ENCODE peak calls at places on chromosome 19, in ten cellular contexts. U is adrenal gland, O is kidney epithelial cell, B is fibroblast of pulmonary artery, M is pancreas, H is astrocyte of the spinal cord, J is cardiac muscle cell, Y is lower leg skin, I is AG10803, K is foreskin fibroblast. S is an unnamed sample.

GRCh38 chr19:35318679-35319448 is 10.1 kb upstream of the CD22 start:
- DNase-seq in U (peak; percentile 100), O (peak; percentile 56), B (peak; percentile 76), M (no peak), H (peak; percentile 14), J (peak; percentile 58), Y (peak; percentile 84), I (peak; percentile 73), K (peak; percentile 90), S (peak; percentile 56)

GRCh38 chr19:46766569-46767317 is 20.5 kb upstream of the STRN4 start:
- DNase-seq in U (peak; percentile 51), O (no peak), B (no peak), M (peak; percentile 72), H (no peak), J (peak; percentile 47), Y (no peak), I (no peak), K (peak; percentile 39), S (no peak)

GRCh38 chr19:33501957-33502356 is 19.6 kb downstream of the PEPD start:
- DNase-seq in U (no peak), O (no peak), B (no peak), M (no peak), H (no peak), J (no peak), Y (no peak), I (no peak), K (no peak), S (no peak)

GRCh38 chr19:48121909-48122371 is 11.3 kb upstream of the PLA2G4C start:
- DNase-seq in U (peak; percentile 51), O (no peak), B (peak; percentile 54), M (no peak), H (peak; percentile 17), J (peak; percentile 33), Y (peak; percentile 40), I (no peak), K (peak; percentile 87), S (peak; percentile 41)

GRCh38 chr19:15379996-15380647 is 535 bp upstream of the AKAP8 start:
- DNase-seq in U (peak; percentile 59), O (no peak), B (peak; percentile 51), M (no peak), H (peak; percentile 34), J (peak; percentile 52), Y (peak; percentile 71), I (peak; percentile 37), K (peak; percentile 69), S (no peak)

GRCh38 chr19:55702131-55702627 is 27.2 kb downstream of the EPN1 start:
- DNase-seq in U (no peak), O (no peak), B (peak; percentile 66), M (no peak), H (no peak), J (peak; percentile 71), Y (no peak), I (no peak), K (no peak), S (no peak)

GRCh38 chr19:55069137-55069858 is 6.3 kb upstream of the RDH13 start:
- DNase-seq in U (no peak), O (no peak), B (peak; percentile 26), M (no peak), H (peak; percentile 30), J (peak; percentile 28), Y (no peak), I (no peak), K (peak; percentile 57), S (no peak)

GRCh38 chr19:35144600-35145436 is 1.8 kb downstream of the FXYD7 start:
- DNase-seq in U (no peak), O (no peak), B (no peak), M (no peak), H (no peak), J (peak; percentile 32), Y (no peak), I (no peak), K (no peak), S (no peak)

GRCh38 chr19:49400034-49400433 is 12.0 kb downstream of the KASH5 start:
- DNase-seq in U (no peak), O (no peak), B (no peak), M (no peak), H (no peak), J (peak; percentile 36), Y (no peak), I (peak; percentile 29), K (peak; percentile 39), S (no peak)

GRCh38 chr19:35122687-35123551 is 7.3 kb downstream of the FXYD3 start:
- DNase-seq in U (no peak), O (no peak), B (no peak), M (no peak), H (no peak), J (no peak), Y (no peak), I (no peak), K (no peak), S (no peak)

GRCh38 chr19:35882074-35882832 is 13.9 kb downstream of the APLP1 start:
- DNase-seq in U (no peak), O (no peak), B (peak; percentile 86), M (no peak), H (peak; percentile 72), J (peak; percentile 84), Y (peak; percentile 54), I (peak; percentile 83), K (peak; percentile 87), S (peak; percentile 63)

GRCh38 chr19:49442793-49443365 is 1.6 kb upstream of the SLC17A7 start:
- DNase-seq in U (peak; percentile 92), O (peak; percentile 29), B (peak; percentile 87), M (peak; percentile 89), H (peak; percentile 84), J (peak; percentile 91), Y (peak; percentile 96), I (peak; percentile 85), K (peak; percentile 92), S (peak; percentile 52)

GRCh38 chr19:30744741-30745475 is 372.7 kb downstream of the ZNF536 start:
- DNase-seq in U (no peak), O (no peak), B (no peak), M (no peak), H (no peak), J (no peak), Y (no peak), I (no peak), K (no peak), S (no peak)

GRCh38 chr19:723714-724113 is 15.0 kb downstream of the PALM start:
- DNase-seq in U (no peak), O (no peak), B (no peak), M (no peak), H (no peak), J (no peak), Y (no peak), I (no peak), K (no peak), S (no peak)
- TF ChIP-seq CTCF in U (no peak), O (no peak), B (no peak), M (no peak), H (no peak), J (no peak), Y (no peak), I (no peak), K (no peak), S (no peak)

GRCh38 chr19:9934132-9934950 is 2.0 kb downstream of the OLFM2 start:
- DNase-seq in U (peak; percentile 91), O (no peak), B (peak; percentile 73), M (peak; percentile 92), H (peak; percentile 53), J (peak; percentile 77), Y (peak; percentile 76), I (peak; percentile 55), K (peak; percentile 83), S (peak; percentile 42)

GRCh38 chr19:9936151-9937000 is at the start of gene OLFM2:
- DNase-seq in U (no peak), O (no peak), B (no peak), M (peak; percentile 69), H (no peak), J (no peak), Y (no peak), I (no peak), K (no peak), S (no peak)

GRCh38 chr19:9932835-9933234 is 3.5 kb downstream of the OLFM2 start:
- DNase-seq in U (no peak), O (no peak), B (no peak), M (no peak), H (no peak), J (no peak), Y (no peak), I (no peak), K (no peak), S (no peak)

GRCh38 chr19:9937001-9937411 is 691 bp upstream of the OLFM2 start:
- DNase-seq in U (no peak), O (no peak), B (no peak), M (no peak), H (no peak), J (no peak), Y (no peak), I (no peak), K (no peak), S (no peak)

GRCh38 chr19:9935409-9936062 is 779 bp downstream of the OLFM2 start:
- DNase-seq in U (no peak), O (no peak), B (no peak), M (no peak), H (no peak), J (no peak), Y (no peak), I (no peak), K (no peak), S (no peak)
- H3K4me3 ChIP-seq in U (peak overlapping the region; percentile 45), O (no peak overlapping the region), B (no peak overlapping the region), M (peak overlapping the region; percentile 24), H (no peak overlapping the region), J (peak overlapping the region; percentile 88), Y (peak overlapping the region; percentile 20), I (peak overlapping the region; percentile 48), K (peak overlapping the region; percentile 24), S (peak overlapping the region; percentile 42)

DNA sequence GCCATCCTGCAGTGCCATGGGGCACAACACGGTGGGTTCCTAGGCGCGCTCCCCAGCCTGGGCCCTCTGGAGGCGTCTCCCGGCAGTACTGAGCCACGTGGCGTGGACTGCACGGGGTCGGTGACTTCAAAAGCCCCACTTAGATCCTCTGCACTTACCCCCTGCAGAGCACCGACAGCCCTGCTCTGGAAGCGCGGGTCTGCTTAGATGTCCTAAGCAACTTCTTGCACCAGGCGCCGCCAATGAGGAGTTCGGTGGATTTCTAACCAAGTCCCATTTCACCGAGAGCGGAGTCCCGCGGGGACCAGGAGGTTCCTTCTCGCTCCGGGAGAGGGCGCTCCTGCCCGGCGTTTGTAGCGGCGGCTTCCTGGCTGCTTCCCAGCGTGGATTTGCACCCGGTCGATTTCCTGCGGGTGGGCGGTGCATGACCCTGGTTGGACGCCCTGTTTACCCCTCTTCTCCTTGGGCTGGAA is 25.2 kb upstream of the ZNF845 start:
- DNase-seq in U (peak; percentile 26), O (no peak), B (peak; percentile 22), M (no peak), H (no peak), J (peak; percentile 3), Y (no peak), I (no peak), K (peak; percentile 43), S (no peak)
- TF ChIP-seq CTCF in U (peak; percentile 57), O (peak; percentile 7), B (peak; percentile 24), M (peak; percentile 33), H (peak; percentile 26), J (no peak), Y (no peak), I (peak; percentile 11), K (peak; percentile 16), S (peak; percentile 28)

DNA sequence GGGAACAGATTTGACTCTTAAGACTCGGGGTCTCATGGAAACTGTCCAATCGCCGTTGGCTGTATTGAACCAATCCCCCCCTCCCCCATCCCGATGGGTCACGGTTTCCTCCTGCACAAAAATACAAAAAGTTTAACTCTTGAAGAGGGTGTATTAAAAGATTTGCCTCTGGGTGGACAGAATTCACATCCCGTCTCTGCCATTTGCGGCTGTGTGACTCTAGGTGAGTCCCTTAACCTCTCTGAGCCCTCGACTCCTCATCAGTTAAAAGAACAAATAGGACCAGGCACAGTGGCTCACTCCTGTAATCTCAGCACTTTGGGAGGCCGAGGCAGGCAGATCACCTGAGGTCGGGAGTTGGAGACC is 31.3 kb upstream of the FEM1A start:
- DNase-seq in U (no peak), O (no peak), B (no peak), M (no peak), H (no peak), J (no peak), Y (no peak), I (no peak), K (no peak), S (no peak)
- H3K4me3 ChIP-seq in U (no peak overlapping the region), O (peak overlapping the region; percentile 31), B (no peak overlapping the region), M (no peak overlapping the region), H (no peak overlapping the region), J (peak overlapping the region; percentile 18), Y (no peak overlapping the region), I (peak overlapping the region; percentile 48), K (peak overlapping the region; percentile 24), S (peak overlapping the region; percentile 32)

S was measured in HFF-Myc.